ENCODE peak calls at places on chromosomes 12 and 14, in ten cellular contexts. One of them, this sample, is unnamed. For H3K9me3, the result is how much of the 10 kb centered on the place peaks cover.

GRCh38 chr14:53516261-53516774 is 363.2 kb upstream of the DDHD1 start:
- DNase-seq in K562: no peak
- DNase-seq in stomach: no peak
- DNase-seq in sigmoid colon: no peak
- DNase-seq in H1: no peak
- DNase-seq in HepG2: no peak
- DNase-seq in SK-N-SH: no peak
- DNase-seq in upper lobe of left lung: no peak
- DNase-seq in esophagus muscularis mucosa: no peak
- DNase-seq in GM12878: no peak
- DNase-seq in this sample: no peak

GRCh38 chr12:92759634-92760268 is 57.0 kb downstream of the PLEKHG7 start:
- DNase-seq in K562: peak
- DNase-seq in stomach: no peak
- DNase-seq in sigmoid colon: no peak
- DNase-seq in H1: no peak
- DNase-seq in HepG2: no peak
- DNase-seq in SK-N-SH: no peak
- DNase-seq in upper lobe of left lung: no peak
- DNase-seq in esophagus muscularis mucosa: no peak
- DNase-seq in GM12878: no peak
- DNase-seq in this sample: no peak

GRCh38 chr12:6041891-6042290 is 82.6 kb downstream of the VWF start:
- DNase-seq in K562: no peak
- DNase-seq in stomach: no peak
- DNase-seq in sigmoid colon: no peak
- DNase-seq in H1: no peak
- DNase-seq in HepG2: no peak
- DNase-seq in SK-N-SH: no peak
- DNase-seq in upper lobe of left lung: no peak
- DNase-seq in esophagus muscularis mucosa: no peak
- DNase-seq in GM12878: no peak
- DNase-seq in this sample: no peak

GRCh38 chr12:97229036-97229435 is 233.6 kb upstream of the RMST start:
- DNase-seq in K562: no peak
- DNase-seq in stomach: no peak
- DNase-seq in sigmoid colon: no peak
- DNase-seq in H1: no peak
- DNase-seq in HepG2: no peak
- DNase-seq in SK-N-SH: no peak
- DNase-seq in upper lobe of left lung: no peak
- DNase-seq in esophagus muscularis mucosa: no peak
- DNase-seq in GM12878: no peak
- DNase-seq in this sample: no peak

GRCh38 chr12:127809236-127809635 is 457.7 kb upstream of the TMEM132C start:
- DNase-seq in K562: no peak
- DNase-seq in stomach: no peak
- DNase-seq in sigmoid colon: no peak
- DNase-seq in H1: no peak
- DNase-seq in HepG2: no peak
- DNase-seq in SK-N-SH: no peak
- DNase-seq in upper lobe of left lung: no peak
- DNase-seq in esophagus muscularis mucosa: no peak
- DNase-seq in GM12878: no peak
- DNase-seq in this sample: no peak

GRCh38 chr12:115630133-115630532 is 647.4 kb downstream of the MED13L start:
- DNase-seq in K562: no peak
- DNase-seq in stomach: no peak
- DNase-seq in sigmoid colon: no peak
- DNase-seq in H1: no peak
- DNase-seq in HepG2: no peak
- DNase-seq in SK-N-SH: no peak
- DNase-seq in upper lobe of left lung: no peak
- DNase-seq in esophagus muscularis mucosa: no peak
- DNase-seq in GM12878: no peak
- DNase-seq in this sample: no peak

GRCh38 chr14:50773632-50774541 is 57.1 kb downstream of the NIN start:
- DNase-seq in K562: peak
- DNase-seq in stomach: peak
- DNase-seq in sigmoid colon: no peak
- DNase-seq in H1: peak
- DNase-seq in HepG2: peak
- DNase-seq in SK-N-SH: peak
- DNase-seq in upper lobe of left lung: no peak
- DNase-seq in esophagus muscularis mucosa: no peak
- DNase-seq in GM12878: no peak
- DNase-seq in this sample: peak

GRCh38 chr12:52147367-52147972 is 44.3 kb downstream of the KRT80 start:
- DNase-seq in K562: peak
- DNase-seq in stomach: peak
- DNase-seq in sigmoid colon: peak
- DNase-seq in H1: no peak
- DNase-seq in HepG2: peak
- DNase-seq in SK-N-SH: peak
- DNase-seq in upper lobe of left lung: peak
- DNase-seq in esophagus muscularis mucosa: peak
- DNase-seq in GM12878: no peak
- DNase-seq in this sample: peak

GRCh38 chr14:23142826-23143225 is 23.8 kb upstream of the CEBPE start:
- DNase-seq in K562: no peak
- DNase-seq in stomach: no peak
- DNase-seq in sigmoid colon: no peak
- DNase-seq in H1: no peak
- DNase-seq in HepG2: no peak
- DNase-seq in SK-N-SH: no peak
- DNase-seq in upper lobe of left lung: no peak
- DNase-seq in esophagus muscularis mucosa: no peak
- DNase-seq in GM12878: no peak
- DNase-seq in this sample: no peak

GRCh38 chr14:89276424-89276975 is 140.5 kb downstream of the FOXN3 start:
- DNase-seq in K562: no peak
- DNase-seq in stomach: no peak
- DNase-seq in sigmoid colon: no peak
- DNase-seq in H1: no peak
- DNase-seq in HepG2: no peak
- DNase-seq in SK-N-SH: no peak
- DNase-seq in upper lobe of left lung: peak
- DNase-seq in esophagus muscularis mucosa: no peak
- DNase-seq in GM12878: peak
- DNase-seq in this sample: peak

GRCh38 chr14:29217813-29218450 is 451.3 kb downstream of the FOXG1 start:
- DNase-seq in K562: no peak
- DNase-seq in stomach: no peak
- DNase-seq in sigmoid colon: no peak
- DNase-seq in H1: no peak
- DNase-seq in HepG2: peak
- DNase-seq in SK-N-SH: no peak
- DNase-seq in upper lobe of left lung: no peak
- DNase-seq in esophagus muscularis mucosa: no peak
- DNase-seq in GM12878: no peak
- DNase-seq in this sample: no peak

GRCh38 chr14:104318558-104319488 is 180.4 kb downstream of the KIF26A start:
- DNase-seq in K562: no peak
- DNase-seq in stomach: peak
- DNase-seq in sigmoid colon: peak
- DNase-seq in H1: no peak
- DNase-seq in HepG2: no peak
- DNase-seq in SK-N-SH: no peak
- DNase-seq in upper lobe of left lung: peak
- DNase-seq in esophagus muscularis mucosa: no peak
- DNase-seq in GM12878: no peak
- DNase-seq in this sample: no peak

GRCh38 chr14:60980811-60981625 is at the start of the genes SLC38A6 and TRMT5:
- DNase-seq in K562: peak
- DNase-seq in stomach: peak
- DNase-seq in sigmoid colon: peak
- DNase-seq in H1: peak
- DNase-seq in HepG2: peak
- DNase-seq in SK-N-SH: peak
- DNase-seq in upper lobe of left lung: peak
- DNase-seq in esophagus muscularis mucosa: peak
- DNase-seq in GM12878: peak
- DNase-seq in this sample: peak

GRCh38 chr14:20377171-20377570 is 33.7 kb downstream of the PARP2 start:
- DNase-seq in K562: no peak
- DNase-seq in stomach: peak
- DNase-seq in sigmoid colon: no peak
- DNase-seq in H1: no peak
- DNase-seq in HepG2: no peak
- DNase-seq in SK-N-SH: no peak
- DNase-seq in upper lobe of left lung: no peak
- DNase-seq in esophagus muscularis mucosa: no peak
- DNase-seq in GM12878: no peak
- DNase-seq in this sample: no peak

GRCh38 chr14:50941151-50941550 is 3.1 kb downstream of the PYGL start:
- DNase-seq in K562: no peak
- DNase-seq in stomach: no peak
- DNase-seq in sigmoid colon: no peak
- DNase-seq in H1: no peak
- DNase-seq in HepG2: no peak
- DNase-seq in SK-N-SH: no peak
- DNase-seq in upper lobe of left lung: no peak
- DNase-seq in esophagus muscularis mucosa: no peak
- DNase-seq in GM12878: no peak
- DNase-seq in this sample: no peak

DNA sequence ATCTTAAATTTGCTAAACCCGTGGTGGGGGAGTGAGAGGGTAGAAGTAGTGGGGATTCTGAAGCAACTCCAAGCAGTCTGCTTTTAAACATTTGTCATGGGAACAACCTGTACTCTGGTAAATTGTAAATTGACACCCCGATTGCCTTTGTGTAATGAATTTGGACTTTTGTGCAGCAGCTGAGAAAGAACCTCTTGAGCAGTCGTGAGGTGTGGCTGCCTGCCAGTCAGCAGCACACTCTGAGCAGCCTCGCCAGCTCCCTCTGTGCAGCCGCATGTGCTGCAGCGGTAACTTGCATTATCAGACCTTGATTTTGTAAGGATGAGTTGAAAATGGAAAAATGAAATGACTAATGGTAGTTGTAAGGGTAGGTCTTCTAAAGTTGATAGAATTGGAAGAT is 74.3 kb downstream of the SUSD6 start:
- DNase-seq in K562: no peak
- DNase-seq in stomach: peak
- DNase-seq in sigmoid colon: peak
- DNase-seq in H1: no peak
- DNase-seq in HepG2: peak
- DNase-seq in SK-N-SH: no peak
- DNase-seq in upper lobe of left lung: peak
- DNase-seq in esophagus muscularis mucosa: no peak
- DNase-seq in GM12878: no peak
- DNase-seq in this sample: peak
- TF ChIP-seq POLR2AphosphoS5 in K562: no peak
- TF ChIP-seq POLR2AphosphoS5 in stomach: peak
- TF ChIP-seq POLR2AphosphoS5 in sigmoid colon: peak
- TF ChIP-seq POLR2AphosphoS5 in H1: no peak
- TF ChIP-seq POLR2AphosphoS5 in HepG2: no peak
- TF ChIP-seq POLR2AphosphoS5 in SK-N-SH: no peak
- TF ChIP-seq POLR2AphosphoS5 in upper lobe of left lung: peak
- TF ChIP-seq POLR2AphosphoS5 in esophagus muscularis mucosa: peak
- TF ChIP-seq POLR2AphosphoS5 in GM12878: no peak
- TF ChIP-seq POLR2AphosphoS5 in this sample: no peak

DNA sequence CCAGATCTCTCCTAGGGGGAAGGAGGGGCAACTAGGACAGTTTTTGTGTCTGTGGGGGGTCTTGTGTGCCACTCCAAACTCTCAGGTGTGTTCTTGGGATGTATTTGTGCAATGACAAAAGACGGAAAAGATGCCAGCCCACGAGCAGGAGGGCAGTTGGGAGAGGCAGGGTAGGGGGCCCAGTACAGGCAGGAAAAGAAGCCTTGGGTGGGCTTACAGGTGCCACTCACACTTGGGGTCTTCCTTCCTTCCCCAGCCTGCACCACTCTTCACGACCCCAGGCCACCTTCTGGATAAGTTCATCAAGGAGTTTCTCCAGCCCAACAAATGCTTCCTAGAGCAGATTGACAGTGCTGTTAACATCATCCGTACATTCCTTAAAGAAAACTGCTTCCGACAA is 24.4 kb downstream of the OAS2 start:
- DNase-seq in K562: no peak
- DNase-seq in stomach: no peak
- DNase-seq in sigmoid colon: no peak
- DNase-seq in H1: no peak
- DNase-seq in HepG2: no peak
- DNase-seq in SK-N-SH: no peak
- DNase-seq in upper lobe of left lung: no peak
- DNase-seq in esophagus muscularis mucosa: no peak
- DNase-seq in GM12878: no peak
- DNase-seq in this sample: no peak
- TF ChIP-seq EP300 in K562: no peak
- TF ChIP-seq EP300 in stomach: no peak
- TF ChIP-seq EP300 in sigmoid colon: no peak
- TF ChIP-seq EP300 in H1: no peak
- TF ChIP-seq EP300 in HepG2: no peak
- TF ChIP-seq EP300 in SK-N-SH: no peak
- TF ChIP-seq EP300 in upper lobe of left lung: no peak
- TF ChIP-seq EP300 in esophagus muscularis mucosa: no peak
- TF ChIP-seq EP300 in GM12878: no peak
- TF ChIP-seq EP300 in this sample: no peak

GRCh38 chr14:105797546-105797945 is 271.2 kb downstream of the TMEM121 start:
- DNase-seq in K562: no peak
- DNase-seq in stomach: no peak
- DNase-seq in sigmoid colon: no peak
- DNase-seq in H1: no peak
- DNase-seq in HepG2: no peak
- DNase-seq in SK-N-SH: no peak
- DNase-seq in upper lobe of left lung: no peak
- DNase-seq in esophagus muscularis mucosa: no peak
- DNase-seq in GM12878: no peak
- DNase-seq in this sample: no peak
- H3K9me3 ChIP-seq in K562: under half
- H3K9me3 ChIP-seq in stomach: under half
- H3K9me3 ChIP-seq in sigmoid colon: under half
- H3K9me3 ChIP-seq in H1: half or more
- H3K9me3 ChIP-seq in HepG2: under half
- H3K9me3 ChIP-seq in SK-N-SH: under half
- H3K9me3 ChIP-seq in upper lobe of left lung: under half
- H3K9me3 ChIP-seq in esophagus muscularis mucosa: under half
- H3K9me3 ChIP-seq in GM12878: under half
- H3K9me3 ChIP-seq in this sample: under half

DNA sequence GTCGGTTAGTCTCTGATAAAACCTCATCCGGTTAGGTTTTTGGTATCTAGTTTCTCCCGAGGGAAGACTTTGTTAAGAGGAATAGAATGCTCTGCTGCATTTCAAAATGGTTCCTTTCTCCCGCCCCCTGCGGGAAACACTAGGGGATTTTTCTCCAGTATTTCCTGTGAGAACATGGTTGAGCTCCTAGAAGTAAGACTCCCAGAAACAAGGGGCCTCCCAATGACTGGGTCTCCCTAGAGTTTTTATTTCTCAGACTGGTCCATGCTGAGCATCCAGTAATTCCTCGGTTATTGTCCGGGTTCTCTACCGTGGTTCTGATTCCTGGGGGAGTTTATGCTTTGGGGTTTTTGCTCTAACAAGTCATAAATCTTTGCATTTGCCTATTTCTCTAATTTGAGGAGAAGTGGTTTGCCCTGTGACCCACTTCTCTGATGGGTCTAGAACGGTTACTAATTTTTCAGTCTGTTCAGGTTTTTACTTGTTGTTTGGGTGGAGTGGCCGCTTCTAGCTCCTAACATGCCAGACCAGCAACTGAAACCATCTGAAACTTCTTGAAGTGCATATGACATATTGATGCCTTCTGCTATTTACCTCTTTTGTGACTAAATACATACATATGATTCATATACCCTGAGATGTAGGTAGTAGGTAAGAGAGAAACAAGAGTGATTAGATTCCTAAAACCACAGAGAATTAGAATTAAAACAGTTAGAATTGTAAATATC is 25.1 kb downstream of the TESPA1 start:
- DNase-seq in K562: no peak
- DNase-seq in stomach: no peak
- DNase-seq in sigmoid colon: no peak
- DNase-seq in H1: no peak
- DNase-seq in HepG2: no peak
- DNase-seq in SK-N-SH: no peak
- DNase-seq in upper lobe of left lung: no peak
- DNase-seq in esophagus muscularis mucosa: no peak
- DNase-seq in GM12878: peak
- DNase-seq in this sample: no peak
- TF ChIP-seq POLR2AphosphoS5 in K562: no peak
- TF ChIP-seq POLR2AphosphoS5 in stomach: no peak
- TF ChIP-seq POLR2AphosphoS5 in sigmoid colon: no peak
- TF ChIP-seq POLR2AphosphoS5 in H1: no peak
- TF ChIP-seq POLR2AphosphoS5 in HepG2: no peak
- TF ChIP-seq POLR2AphosphoS5 in SK-N-SH: no peak
- TF ChIP-seq POLR2AphosphoS5 in upper lobe of left lung: no peak
- TF ChIP-seq POLR2AphosphoS5 in esophagus muscularis mucosa: no peak
- TF ChIP-seq POLR2AphosphoS5 in GM12878: no peak
- TF ChIP-seq POLR2AphosphoS5 in this sample: no peak